ENCODE peak calls at places on chromosome 1, in ten cellular contexts. K is C1 segment of cervical spinal cord, Y is T-helper 9 cell, F is KG1, C is Calu3, X is ascending aorta, Q is NCI-H1436, T is ELF-1, E is EH, V is HL-60. B is an unnamed sample.

GRCh38 chr1:162412002-162412401 is at the start of gene SH2D1B:
- DNase-seq in K (no peak), Y (no peak), F (no peak), C (no peak), X (no peak), Q (no peak), T (no peak), E (no peak), V (no peak), B (no peak)

GRCh38 chr1:184567648-184568047 is 180.8 kb downstream of the C1orf21 start:
- DNase-seq in K (no peak), Y (no peak), F (no peak), C (no peak), X (no peak), Q (no peak), T (peak), E (peak), V (no peak), B (no peak)

GRCh38 chr1:14924455-14925325 is 228.9 kb upstream of the TMEM51 start:
- DNase-seq in K (peak), Y (no peak), F (no peak), C (peak), X (no peak), Q (peak), T (no peak), E (peak), V (no peak), B (no peak)

GRCh38 chr1:51897699-51898031 is 19.1 kb upstream of the NRDC start:
- DNase-seq in K (no peak), Y (no peak), F (no peak), C (no peak), X (no peak), Q (no peak), T (no peak), E (peak), V (no peak), B (no peak)

GRCh38 chr1:208270679-208271111 is 26.5 kb upstream of the PLXNA2 start:
- DNase-seq in K (no peak), Y (no peak), F (no peak), C (no peak), X (no peak), Q (peak), T (peak), E (peak), V (no peak), B (no peak)

GRCh38 chr1:100860397-100860991 is 34.1 kb downstream of the EXTL2 start:
- DNase-seq in K (no peak), Y (no peak), F (no peak), C (no peak), X (no peak), Q (no peak), T (no peak), E (peak), V (no peak), B (no peak)

GRCh38 chr1:160375788-160376524 is 9.1 kb downstream of the NHLH1 start:
- DNase-seq in K (peak), Y (no peak), F (no peak), C (peak), X (no peak), Q (no peak), T (peak), E (peak), V (peak), B (no peak)

GRCh38 chr1:64309468-64309867 is 106.0 kb downstream of the UBE2U start:
- DNase-seq in K (peak), Y (no peak), F (no peak), C (no peak), X (no peak), Q (no peak), T (peak), E (no peak), V (no peak), B (no peak)

GRCh38 chr1:53306168-53306567 is 21.7 kb downstream of the LRP8 start:
- DNase-seq in K (no peak), Y (no peak), F (no peak), C (no peak), X (no peak), Q (no peak), T (no peak), E (peak), V (no peak), B (no peak)

GRCh38 chr1:229579101-229579651 is 20.7 kb upstream of the ABCB10 start:
- DNase-seq in K (peak), Y (no peak), F (peak), C (no peak), X (no peak), Q (peak), T (no peak), E (peak), V (no peak), B (no peak)

GRCh38 chr1:192538407-192539311 is 36.9 kb upstream of the RGS1 start:
- DNase-seq in K (no peak), Y (no peak), F (no peak), C (no peak), X (no peak), Q (no peak), T (no peak), E (no peak), V (no peak), B (no peak)